ENCODE peak calls at places on chromosomes 2 and 18, in four cellular contexts. O is AG04450, G is GM12865, E is HFF-Myc. X is an unnamed sample.

GRCh38 chr2:239300242-239300641 is 100.6 kb downstream of the HDAC4 start:
- DNase-seq in E (no peak), G (no peak), O (no peak), X (no peak)

GRCh38 chr2:32095671-32096070 is 32.3 kb downstream of the SPAST start:
- DNase-seq in E (no peak), G (no peak), O (no peak), X (no peak)

GRCh38 chr2:3322311-3322970 is 55.2 kb downstream of the EIPR1 start:
- DNase-seq in G (no peak), O (no peak), E (no peak), X (no peak)

GRCh38 chr2:33242845-33243244 is 233.6 kb upstream of the RASGRP3 start:
- DNase-seq in E (no peak), O (peak; percentile 26), G (no peak), X (peak; percentile 37)

GRCh38 chr18:68438983-68439382 is 275.9 kb downstream of the TMX3 start:
- DNase-seq in O (no peak), G (no peak), E (no peak), X (no peak)

GRCh38 chr2:82120648-82121047 is 1816.1 kb upstream of the LRRTM1 start:
- DNase-seq in O (no peak), G (no peak), E (no peak), X (no peak)

GRCh38 chr2:24050041-24050655 is 607 bp downstream of the FKBP1B start:
- DNase-seq in E (no peak), G (no peak), O (no peak), X (no peak)

GRCh38 chr2:29724282-29724681 is 197.1 kb downstream of the ALK start:
- DNase-seq in E (no peak), O (no peak), G (no peak), X (no peak)

GRCh38 chr2:175004980-175005832 is at the start of gene CHN1:
- DNase-seq in O (peak; percentile 45), E (no peak), G (peak; percentile 69), X (no peak)

GRCh38 chr2:132670104-132670960 is at the start of gene LYPD1:
- DNase-seq in E (no peak), G (no peak), O (no peak), X (no peak)

GRCh38 chr2:61350777-61351176 is 120.1 kb downstream of the USP34 start:
- DNase-seq in G (no peak), O (no peak), E (no peak), X (no peak)

GRCh38 chr2:96772903-96773675 is 12.4 kb downstream of the CNNM4 start:
- DNase-seq in E (no peak), G (peak; percentile 77), O (no peak), X (no peak)

GRCh38 chr2:96773922-96774321 is 13.2 kb downstream of the CNNM4 start:
- DNase-seq in O (no peak), G (peak; percentile 71), E (no peak), X (no peak)

GRCh38 chr2:96770451-96770850 is 9.7 kb downstream of the CNNM4 start:
- DNase-seq in G (no peak), O (no peak), E (no peak), X (no peak)

GRCh38 chr2:96769816-96770215 is 9.1 kb downstream of the CNNM4 start:
- DNase-seq in E (no peak), G (no peak), O (no peak), X (no peak)

DNA sequence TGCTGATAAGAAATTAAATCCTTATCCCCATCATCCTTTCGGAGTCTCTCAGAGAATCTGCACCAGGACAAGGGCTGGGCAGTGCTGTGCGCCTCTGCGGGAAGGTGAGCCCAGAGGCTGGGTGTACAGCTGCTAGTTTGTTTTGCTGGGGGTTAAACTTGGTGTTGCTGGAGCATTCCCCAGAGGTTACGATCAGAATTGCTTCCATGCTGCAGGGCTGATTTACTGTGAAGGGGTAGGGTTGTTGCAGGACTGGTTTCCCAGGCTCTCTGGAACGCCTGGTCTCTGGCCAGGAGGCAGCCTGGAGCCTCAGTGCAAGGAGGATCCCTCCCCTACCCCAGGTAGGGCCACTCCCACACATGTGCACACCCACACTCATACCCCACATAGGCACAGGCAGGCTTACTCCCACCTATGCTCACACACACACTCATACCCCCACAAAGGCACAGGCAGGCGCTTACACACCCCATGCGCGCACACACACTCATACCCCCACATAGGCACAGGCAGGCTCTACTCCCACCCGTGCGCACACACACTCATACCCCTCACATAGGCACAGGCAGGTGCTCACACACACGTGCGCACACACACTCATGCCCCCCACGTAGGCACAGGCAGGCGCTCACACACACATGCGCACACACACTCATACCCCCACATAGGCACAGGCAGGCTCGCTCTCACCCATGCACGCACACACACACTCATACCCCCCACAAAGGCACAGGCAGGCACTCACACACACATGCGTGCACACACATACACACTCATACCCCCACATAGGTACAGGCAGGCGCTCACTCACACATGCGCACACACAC is 11.3 kb downstream of the CNNM4 start:
- DNase-seq in E (no peak), G (no peak), O (no peak), X (no peak)
- TF ChIP-seq CTCF in E (no peak), G (no peak), O (no peak), X (no peak)

GRCh38 chr2:75041226-75041625 is 82.8 kb downstream of the POLE4 start:
- DNase-seq in E (no peak), O (no peak), G (no peak), X (no peak)
- H3K4me3 ChIP-seq in E (no peak overlapping the region), O (no peak overlapping the region), G (no peak overlapping the region), X (no peak overlapping the region)

GRCh38 chr2:1553671-1554295 is 140.5 kb downstream of the TPO start:
- DNase-seq in E (no peak), O (peak; percentile 59), G (no peak), X (peak; percentile 96)
- TF ChIP-seq CTCF in E (peak; percentile 34), O (peak; percentile 59), G (no peak), X (peak; percentile 62)

GRCh38 chr2:172093416-172094318 is 8.4 kb downstream of the DLX1 start:
- DNase-seq in G (no peak), E (no peak), O (no peak), X (no peak)

GRCh38 chr2:172090947-172091625 is 5.8 kb downstream of the DLX1 start:
- DNase-seq in O (no peak), G (no peak), E (no peak), X (no peak)

GRCh38 chr2:172094319-172095145 is 8.2 kb downstream of the DLX2 start:
- DNase-seq in G (no peak), O (no peak), E (no peak), X (no peak)

GRCh38 chr2:172091626-172092566 is 6.6 kb downstream of the DLX1 start:
- DNase-seq in G (no peak), O (no peak), E (no peak), X (no peak)

DNA sequence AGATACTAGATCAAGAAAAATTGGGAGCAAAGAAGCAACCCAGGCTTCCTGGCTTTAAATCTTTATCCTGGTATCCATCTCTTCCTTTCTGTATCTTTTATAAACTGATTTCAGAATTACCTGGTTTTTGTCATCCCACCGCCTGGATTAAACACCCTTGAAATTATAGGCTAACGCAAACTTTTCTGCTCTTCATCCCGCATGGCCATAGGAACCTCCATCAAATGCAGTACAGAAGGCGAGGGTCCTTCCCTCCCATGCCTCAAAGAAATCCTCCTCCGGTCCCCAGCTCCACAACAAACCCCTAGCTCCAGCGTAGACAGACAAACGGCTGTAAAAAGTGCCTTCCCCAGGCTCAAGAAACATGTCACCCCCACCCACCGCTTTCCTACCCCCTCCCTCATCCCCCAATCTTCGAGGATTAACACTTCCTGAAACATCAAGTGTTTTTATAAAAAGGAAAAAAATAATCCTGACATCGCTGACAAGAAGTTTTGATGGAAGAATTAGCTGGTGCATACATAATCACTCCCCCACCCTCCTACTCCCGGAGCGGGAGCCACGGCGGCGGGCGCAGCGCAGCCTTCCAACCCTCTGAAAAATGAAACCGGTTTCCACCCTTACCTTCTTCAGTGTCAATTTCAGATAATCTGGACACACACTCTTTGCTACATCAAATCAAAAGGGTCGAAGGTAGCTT is 7.6 kb downstream of the DLX1 start:
- DNase-seq in E (no peak), G (no peak), O (no peak), X (no peak)
- H3K4me3 ChIP-seq in E (no peak overlapping the region), G (no peak overlapping the region), O (no peak overlapping the region), X (no peak overlapping the region)

DNA sequence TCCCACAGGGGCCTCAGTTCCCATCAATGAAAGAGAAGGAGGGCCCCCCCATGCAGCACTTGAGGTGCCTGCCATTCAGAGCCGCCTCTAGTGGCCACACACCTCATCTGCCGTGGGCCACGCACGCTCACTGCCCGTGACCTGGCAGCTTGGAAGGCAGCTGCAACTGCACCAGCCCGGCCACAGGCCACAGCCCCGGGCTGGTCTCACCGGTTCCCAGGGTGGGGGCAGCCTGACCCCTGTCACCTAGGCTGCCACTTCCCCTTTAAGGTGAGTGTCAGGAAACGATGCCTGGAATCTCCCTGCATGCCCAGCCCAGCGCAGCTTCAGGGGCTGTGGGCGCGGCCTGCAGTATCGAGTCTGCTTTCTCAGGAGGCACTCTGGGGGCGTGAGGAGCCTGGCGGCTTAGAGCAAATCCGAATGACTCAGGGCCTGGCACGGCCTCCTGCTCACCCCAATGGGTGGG is 2.6 kb downstream of the MAB21L4 start:
- DNase-seq in G (no peak), O (no peak), E (no peak), X (peak; percentile 26)
- TF ChIP-seq CTCF in G (no peak), O (no peak), E (no peak), X (peak; percentile 24)

DNA sequence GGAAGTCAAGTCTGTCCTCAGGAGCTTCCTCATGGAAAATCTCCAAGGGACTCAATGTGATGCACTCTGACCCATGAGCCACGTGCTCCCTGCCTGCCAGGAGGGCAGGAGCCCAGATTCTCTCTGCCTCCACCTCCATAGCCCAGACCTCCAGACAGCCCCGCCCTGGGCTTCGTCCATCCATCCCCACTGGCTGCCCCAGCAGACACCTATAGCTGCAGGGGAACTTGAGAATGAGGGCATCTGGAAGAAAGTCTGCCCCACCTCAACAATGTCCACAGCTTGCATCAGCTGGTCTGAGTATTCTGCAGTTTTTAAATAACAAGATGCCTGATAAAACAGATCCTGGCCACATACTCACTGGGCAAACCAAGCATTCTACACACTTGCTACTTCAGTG is 418.8 kb upstream of the SMIM21 start:
- DNase-seq in G (no peak), E (no peak), O (no peak), X (no peak)
- H3K4me3 ChIP-seq in G (no peak overlapping the region), E (no peak overlapping the region), O (no peak overlapping the region), X (no peak overlapping the region)

X was measured in kidney epithelial cell.